ENCODE peak calls at places on chromosome 14, in five cellular contexts. M is DMS153, Z is NCI-H1436, F is NCI-H2171 treated with DMSO at 0.1 percent for 48 hours, T is anterior cingulate cortex. P is an unnamed sample.

GRCh38 chr14:53979747-53980642 is 23.4 kb upstream of the BMP4 start:
- DNase-seq in M (no peak), Z (no peak), F (no peak), T (no peak), P (no peak)

GRCh38 chr14:51609987-51610283 is 41.8 kb upstream of the FRMD6 start:
- DNase-seq in T (no peak), Z (no peak), M (no peak), F (no peak), P (no peak)

GRCh38 chr14:45838597-45838996 is 585.6 kb upstream of the MIS18BP1 start:
- DNase-seq in F (peak), T (no peak), M (peak), Z (peak), P (no peak)

GRCh38 chr14:50667491-50668007 is 557 bp downstream of the SAV1 start:
- DNase-seq in Z (peak), T (no peak), F (peak), M (no peak), P (no peak)

GRCh38 chr14:75542585-75543091 is 20.4 kb downstream of the BATF start:
- DNase-seq in M (no peak), F (no peak), T (no peak), Z (no peak), P (no peak)

GRCh38 chr14:75370416-75371205 is 57.2 kb upstream of the JDP2 start:
- DNase-seq in M (no peak), Z (no peak), F (no peak), T (no peak), P (no peak)

GRCh38 chr14:70893842-70894237 is 13.4 kb upstream of the PCNX1 start:
- DNase-seq in M (no peak), F (no peak), Z (no peak), T (no peak), P (no peak)

GRCh38 chr14:77212097-77212873 is 30.7 kb downstream of the TMEM63C start:
- DNase-seq in T (no peak), M (no peak), Z (no peak), F (no peak), P (no peak)

GRCh38 chr14:76931629-76932402 is 96.7 kb downstream of the IRF2BPL start:
- DNase-seq in T (no peak), M (no peak), Z (no peak), F (peak), P (no peak)

GRCh38 chr14:69637503-69638030 is 26.2 kb downstream of the SUSD6 start:
- DNase-seq in M (no peak), Z (no peak), F (no peak), T (no peak), P (no peak)

GRCh38 chr14:51394804-51395203 is 154.8 kb downstream of the TMX1 start:
- DNase-seq in T (no peak), F (peak), M (peak), Z (no peak), P (no peak)

GRCh38 chr14:43481864-43482263 is 1025.2 kb downstream of the FSCB start:
- DNase-seq in T (no peak), F (no peak), M (no peak), Z (no peak), P (no peak)

GRCh38 chr14:32588448-32589320 is 259.6 kb downstream of the AKAP6 start:
- DNase-seq in Z (no peak), F (no peak), T (no peak), M (no peak), P (peak)

GRCh38 chr14:54674342-54674741 is 107.4 kb downstream of the SAMD4A start:
- DNase-seq in Z (no peak), M (no peak), T (no peak), F (no peak), P (no peak)

P was measured in NCI-H1694.